ENCODE peak calls at places on chromosomes 5 and 9, in five cellular contexts. One of them, this sample, is unnamed.

GRCh38 chr9:97307091-97307490 is 368 bp upstream of the CCDC180 start:
- DNase-seq in T-helper 2 cell: no peak
- DNase-seq in Caki2: no peak
- DNase-seq in CD4-positive, alpha-beta memory T cell: no peak
- DNase-seq in RPMI7951: peak
- DNase-seq in this sample: no peak

GRCh38 chr5:68245325-68245724 is 29.8 kb downstream of the PIK3R1 start:
- DNase-seq in T-helper 2 cell: no peak
- DNase-seq in Caki2: peak
- DNase-seq in CD4-positive, alpha-beta memory T cell: no peak
- DNase-seq in RPMI7951: peak
- DNase-seq in this sample: no peak

GRCh38 chr5:157198277-157199058 is 17.8 kb downstream of the ITK start:
- DNase-seq in T-helper 2 cell: peak
- DNase-seq in Caki2: no peak
- DNase-seq in CD4-positive, alpha-beta memory T cell: no peak
- DNase-seq in RPMI7951: no peak
- DNase-seq in this sample: peak

GRCh38 chr5:179818746-179819295 is 1.9 kb upstream of the SQSTM1 start:
- DNase-seq in T-helper 2 cell: peak
- DNase-seq in Caki2: peak
- DNase-seq in CD4-positive, alpha-beta memory T cell: peak
- DNase-seq in RPMI7951: peak
- DNase-seq in this sample: peak

GRCh38 chr5:171907731-171908343 is 98.6 kb downstream of the FBXW11 start:
- DNase-seq in T-helper 2 cell: peak
- DNase-seq in Caki2: peak
- DNase-seq in CD4-positive, alpha-beta memory T cell: peak
- DNase-seq in RPMI7951: peak
- DNase-seq in this sample: no peak

GRCh38 chr9:136666364-136667216 is 3.9 kb downstream of the EGFL7 start:
- DNase-seq in T-helper 2 cell: no peak
- DNase-seq in Caki2: no peak
- DNase-seq in CD4-positive, alpha-beta memory T cell: no peak
- DNase-seq in RPMI7951: no peak
- DNase-seq in this sample: no peak

GRCh38 chr5:135042595-135042994 is 8.6 kb upstream of the PITX1 start:
- DNase-seq in T-helper 2 cell: no peak
- DNase-seq in Caki2: no peak
- DNase-seq in CD4-positive, alpha-beta memory T cell: no peak
- DNase-seq in RPMI7951: no peak
- DNase-seq in this sample: no peak

GRCh38 chr9:106918825-106919509 is 56.0 kb downstream of the ZNF462 start:
- DNase-seq in T-helper 2 cell: no peak
- DNase-seq in Caki2: no peak
- DNase-seq in CD4-positive, alpha-beta memory T cell: no peak
- DNase-seq in RPMI7951: no peak
- DNase-seq in this sample: no peak

GRCh38 chr5:127892467-127893207 is 189.4 kb downstream of the CCDC192 start:
- DNase-seq in T-helper 2 cell: no peak
- DNase-seq in Caki2: peak
- DNase-seq in CD4-positive, alpha-beta memory T cell: peak
- DNase-seq in RPMI7951: peak
- DNase-seq in this sample: no peak

GRCh38 chr5:147509710-147510651 is at the start of gene DPYSL3:
- DNase-seq in T-helper 2 cell: no peak
- DNase-seq in Caki2: peak
- DNase-seq in CD4-positive, alpha-beta memory T cell: no peak
- DNase-seq in RPMI7951: peak
- DNase-seq in this sample: no peak

GRCh38 chr9:89426389-89426961 is 71.4 kb downstream of the SEMA4D start:
- DNase-seq in T-helper 2 cell: no peak
- DNase-seq in Caki2: no peak
- DNase-seq in CD4-positive, alpha-beta memory T cell: no peak
- DNase-seq in RPMI7951: no peak
- DNase-seq in this sample: peak

GRCh38 chr9:90942555-90942954 is 140.9 kb downstream of the SYK start:
- DNase-seq in T-helper 2 cell: no peak
- DNase-seq in Caki2: peak
- DNase-seq in CD4-positive, alpha-beta memory T cell: no peak
- DNase-seq in RPMI7951: no peak
- DNase-seq in this sample: no peak

GRCh38 chr9:89850633-89851325 is 246.0 kb downstream of the GADD45G start:
- DNase-seq in T-helper 2 cell: no peak
- DNase-seq in Caki2: no peak
- DNase-seq in CD4-positive, alpha-beta memory T cell: no peak
- DNase-seq in RPMI7951: no peak
- DNase-seq in this sample: no peak

GRCh38 chr9:79687131-79687447 is 115.3 kb downstream of the TLE4 start:
- DNase-seq in T-helper 2 cell: no peak
- DNase-seq in Caki2: no peak
- DNase-seq in CD4-positive, alpha-beta memory T cell: peak
- DNase-seq in RPMI7951: peak
- DNase-seq in this sample: no peak

GRCh38 chr9:113160571-113160970 is 9.8 kb downstream of the SLC31A2 start:
- DNase-seq in T-helper 2 cell: no peak
- DNase-seq in Caki2: no peak
- DNase-seq in CD4-positive, alpha-beta memory T cell: no peak
- DNase-seq in RPMI7951: no peak
- DNase-seq in this sample: no peak

This sample was measured in central memory CD8-positive, alpha-beta T cell.